ENCODE peak calls at places on chromosomes 13 and 19, in six cellular contexts. One of them, this sample, is unnamed.

GRCh38 chr13:112175162-112176075 is 108.5 kb downstream of the SOX1 start:
- DNase-seq in BJ: no peak
- DNase-seq in AG10803: no peak
- DNase-seq in upper lobe of right lung: no peak
- DNase-seq in cardiac muscle cell: no peak
- DNase-seq in CD8-positive, alpha-beta memory T cell: no peak
- DNase-seq in this sample: no peak

GRCh38 chr13:109297628-109298027 is 488.8 kb downstream of the IRS2 start:
- DNase-seq in BJ: peak
- DNase-seq in AG10803: peak
- DNase-seq in upper lobe of right lung: no peak
- DNase-seq in cardiac muscle cell: peak
- DNase-seq in CD8-positive, alpha-beta memory T cell: no peak
- DNase-seq in this sample: no peak

GRCh38 chr13:100240109-100240779 is 151.4 kb downstream of the PCCA start:
- DNase-seq in BJ: no peak
- DNase-seq in AG10803: no peak
- DNase-seq in upper lobe of right lung: no peak
- DNase-seq in cardiac muscle cell: no peak
- DNase-seq in CD8-positive, alpha-beta memory T cell: no peak
- DNase-seq in this sample: no peak

GRCh38 chr13:63481334-63481733 is 2065.7 kb upstream of the PCDH20 start:
- DNase-seq in BJ: no peak
- DNase-seq in AG10803: peak
- DNase-seq in upper lobe of right lung: no peak
- DNase-seq in cardiac muscle cell: peak
- DNase-seq in CD8-positive, alpha-beta memory T cell: no peak
- DNase-seq in this sample: peak

GRCh38 chr13:110812869-110813645 is 99.6 kb downstream of the ING1 start:
- DNase-seq in BJ: no peak
- DNase-seq in AG10803: no peak
- DNase-seq in upper lobe of right lung: peak
- DNase-seq in cardiac muscle cell: no peak
- DNase-seq in CD8-positive, alpha-beta memory T cell: no peak
- DNase-seq in this sample: no peak

GRCh38 chr19:5251096-5252065 is 89.2 kb downstream of the PTPRS start:
- DNase-seq in BJ: no peak
- DNase-seq in AG10803: no peak
- DNase-seq in upper lobe of right lung: no peak
- DNase-seq in cardiac muscle cell: no peak
- DNase-seq in CD8-positive, alpha-beta memory T cell: no peak
- DNase-seq in this sample: no peak

GRCh38 chr13:110272227-110272626 is 34.7 kb downstream of the COL4A1 start:
- DNase-seq in BJ: no peak
- DNase-seq in AG10803: no peak
- DNase-seq in upper lobe of right lung: no peak
- DNase-seq in cardiac muscle cell: no peak
- DNase-seq in CD8-positive, alpha-beta memory T cell: no peak
- DNase-seq in this sample: no peak

GRCh38 chr19:40139533-40140287 is 49.0 kb upstream of the ZNF780A start:
- DNase-seq in BJ: peak
- DNase-seq in AG10803: peak
- DNase-seq in upper lobe of right lung: no peak
- DNase-seq in cardiac muscle cell: peak
- DNase-seq in CD8-positive, alpha-beta memory T cell: no peak
- DNase-seq in this sample: peak

GRCh38 chr19:15381864-15382263 is 2.3 kb upstream of the AKAP8 start:
- DNase-seq in BJ: no peak
- DNase-seq in AG10803: no peak
- DNase-seq in upper lobe of right lung: peak
- DNase-seq in cardiac muscle cell: no peak
- DNase-seq in CD8-positive, alpha-beta memory T cell: no peak
- DNase-seq in this sample: no peak

GRCh38 chr19:8017808-8018207 is 12.4 kb upstream of the ELAVL1 start:
- DNase-seq in BJ: no peak
- DNase-seq in AG10803: no peak
- DNase-seq in upper lobe of right lung: no peak
- DNase-seq in cardiac muscle cell: no peak
- DNase-seq in CD8-positive, alpha-beta memory T cell: peak
- DNase-seq in this sample: no peak

GRCh38 chr19:6481541-6482342 is at the start of gene DENND1C:
- DNase-seq in BJ: no peak
- DNase-seq in AG10803: no peak
- DNase-seq in upper lobe of right lung: no peak
- DNase-seq in cardiac muscle cell: peak
- DNase-seq in CD8-positive, alpha-beta memory T cell: peak
- DNase-seq in this sample: no peak

GRCh38 chr19:49820125-49820524 is 2.0 kb downstream of the MED25 start:
- DNase-seq in BJ: no peak
- DNase-seq in AG10803: no peak
- DNase-seq in upper lobe of right lung: no peak
- DNase-seq in cardiac muscle cell: peak
- DNase-seq in CD8-positive, alpha-beta memory T cell: no peak
- DNase-seq in this sample: no peak

GRCh38 chr19:45163156-45163555 is 2.4 kb upstream of the NKPD1 start:
- DNase-seq in BJ: no peak
- DNase-seq in AG10803: no peak
- DNase-seq in upper lobe of right lung: no peak
- DNase-seq in cardiac muscle cell: no peak
- DNase-seq in CD8-positive, alpha-beta memory T cell: no peak
- DNase-seq in this sample: no peak

GRCh38 chr13:80338781-80339577 is 1.9 kb downstream of the SPRY2 start:
- DNase-seq in BJ: peak
- DNase-seq in AG10803: peak
- DNase-seq in upper lobe of right lung: peak
- DNase-seq in cardiac muscle cell: peak
- DNase-seq in CD8-positive, alpha-beta memory T cell: no peak
- DNase-seq in this sample: no peak

GRCh38 chr19:4373601-4374441 is 26.5 kb downstream of the SH3GL1 start:
- DNase-seq in BJ: peak
- DNase-seq in AG10803: peak
- DNase-seq in upper lobe of right lung: no peak
- DNase-seq in cardiac muscle cell: peak
- DNase-seq in CD8-positive, alpha-beta memory T cell: no peak
- DNase-seq in this sample: no peak

GRCh38 chr13:23848639-23849282 is 40.4 kb downstream of the MIPEP start:
- DNase-seq in BJ: no peak
- DNase-seq in AG10803: no peak
- DNase-seq in upper lobe of right lung: no peak
- DNase-seq in cardiac muscle cell: no peak
- DNase-seq in CD8-positive, alpha-beta memory T cell: no peak
- DNase-seq in this sample: no peak

GRCh38 chr13:98910501-98910951 is 67.3 kb downstream of the DOCK9 start:
- DNase-seq in BJ: no peak
- DNase-seq in AG10803: peak
- DNase-seq in upper lobe of right lung: no peak
- DNase-seq in cardiac muscle cell: peak
- DNase-seq in CD8-positive, alpha-beta memory T cell: no peak
- DNase-seq in this sample: no peak

GRCh38 chr13:28545583-28546333 is 50.8 kb upstream of the FLT1 start:
- DNase-seq in BJ: no peak
- DNase-seq in AG10803: no peak
- DNase-seq in upper lobe of right lung: no peak
- DNase-seq in cardiac muscle cell: no peak
- DNase-seq in CD8-positive, alpha-beta memory T cell: no peak
- DNase-seq in this sample: no peak

GRCh38 chr13:65719831-65720230 is 1510.3 kb downstream of the PCDH9 start:
- DNase-seq in BJ: no peak
- DNase-seq in AG10803: no peak
- DNase-seq in upper lobe of right lung: no peak
- DNase-seq in cardiac muscle cell: no peak
- DNase-seq in CD8-positive, alpha-beta memory T cell: no peak
- DNase-seq in this sample: no peak

GRCh38 chr13:69857188-69857821 is 250.3 kb upstream of the ATXN8OS start:
- DNase-seq in BJ: no peak
- DNase-seq in AG10803: peak
- DNase-seq in upper lobe of right lung: no peak
- DNase-seq in cardiac muscle cell: peak
- DNase-seq in CD8-positive, alpha-beta memory T cell: no peak
- DNase-seq in this sample: no peak

GRCh38 chr19:38496603-38497487 is 63.4 kb downstream of the RYR1 start:
- DNase-seq in BJ: no peak
- DNase-seq in AG10803: no peak
- DNase-seq in upper lobe of right lung: no peak
- DNase-seq in cardiac muscle cell: peak
- DNase-seq in CD8-positive, alpha-beta memory T cell: no peak
- DNase-seq in this sample: no peak

GRCh38 chr13:97425570-97425969 is 8.4 kb upstream of the RAP2A start:
- DNase-seq in BJ: no peak
- DNase-seq in AG10803: no peak
- DNase-seq in upper lobe of right lung: no peak
- DNase-seq in cardiac muscle cell: peak
- DNase-seq in CD8-positive, alpha-beta memory T cell: no peak
- DNase-seq in this sample: no peak

GRCh38 chr13:32737111-32737571 is 150.9 kb downstream of the PDS5B start:
- DNase-seq in BJ: no peak
- DNase-seq in AG10803: peak
- DNase-seq in upper lobe of right lung: no peak
- DNase-seq in cardiac muscle cell: peak
- DNase-seq in CD8-positive, alpha-beta memory T cell: no peak
- DNase-seq in this sample: peak
- H3K4me3 ChIP-seq in BJ: no peak
- H3K4me3 ChIP-seq in AG10803: peak
- H3K4me3 ChIP-seq in upper lobe of right lung: peak
- H3K4me3 ChIP-seq in cardiac muscle cell: no peak
- H3K4me3 ChIP-seq in CD8-positive, alpha-beta memory T cell: peak
- H3K4me3 ChIP-seq in this sample: no peak

GRCh38 chr13:40564342-40564997 is 102.0 kb downstream of the FOXO1 start:
- DNase-seq in BJ: no peak
- DNase-seq in AG10803: no peak
- DNase-seq in upper lobe of right lung: no peak
- DNase-seq in cardiac muscle cell: peak
- DNase-seq in CD8-positive, alpha-beta memory T cell: no peak
- DNase-seq in this sample: no peak
- H3K4me3 ChIP-seq in BJ: no peak
- H3K4me3 ChIP-seq in AG10803: no peak
- H3K4me3 ChIP-seq in upper lobe of right lung: no peak
- H3K4me3 ChIP-seq in cardiac muscle cell: no peak
- H3K4me3 ChIP-seq in CD8-positive, alpha-beta memory T cell: no peak
- H3K4me3 ChIP-seq in this sample: no peak

DNA sequence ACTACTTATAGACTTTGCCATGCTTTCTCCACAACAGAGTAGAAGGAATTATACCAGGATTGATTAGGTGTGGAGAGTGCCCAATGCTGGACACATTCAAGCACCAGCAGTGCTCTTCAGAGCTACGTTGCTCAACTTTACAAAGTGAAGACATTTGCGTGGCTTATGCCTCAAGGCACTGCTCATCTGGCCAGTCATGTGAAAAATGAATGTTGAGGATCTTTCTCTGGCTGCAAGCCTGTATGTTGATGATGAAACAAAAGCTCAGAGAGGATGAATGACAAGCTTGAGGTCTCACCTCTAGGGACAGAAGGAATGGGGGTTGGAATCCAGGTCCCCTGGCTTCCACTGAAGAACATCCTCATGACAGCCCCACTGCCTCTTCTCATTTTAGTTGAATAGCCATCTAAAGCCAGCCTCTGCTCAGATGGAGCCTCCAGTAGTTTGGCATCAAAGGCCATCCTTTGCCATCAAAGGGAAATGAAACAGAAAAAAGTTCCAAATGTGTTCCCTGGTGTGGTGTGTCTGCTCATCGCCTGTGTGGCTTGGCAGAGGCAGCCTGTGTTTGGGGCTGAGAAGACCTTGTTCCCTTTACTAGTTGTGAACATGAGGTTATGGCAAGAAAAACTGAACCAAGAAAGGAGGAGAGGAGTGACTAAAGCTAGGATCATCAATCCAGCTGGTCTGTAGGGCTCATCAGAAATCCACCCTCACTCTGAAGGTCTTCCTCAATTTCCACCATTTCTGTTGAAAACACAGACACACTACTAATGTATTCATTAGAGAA is 114.0 kb upstream of the KL start:
- DNase-seq in BJ: no peak
- DNase-seq in AG10803: peak
- DNase-seq in upper lobe of right lung: no peak
- DNase-seq in cardiac muscle cell: no peak
- DNase-seq in CD8-positive, alpha-beta memory T cell: no peak
- DNase-seq in this sample: no peak
- H3K4me3 ChIP-seq in BJ: no peak
- H3K4me3 ChIP-seq in AG10803: no peak
- H3K4me3 ChIP-seq in upper lobe of right lung: no peak
- H3K4me3 ChIP-seq in cardiac muscle cell: no peak
- H3K4me3 ChIP-seq in CD8-positive, alpha-beta memory T cell: no peak
- H3K4me3 ChIP-seq in this sample: no peak

GRCh38 chr19:3358392-3358918 is 7.9 kb upstream of the NFIC start:
- DNase-seq in BJ: no peak
- DNase-seq in AG10803: no peak
- DNase-seq in upper lobe of right lung: no peak
- DNase-seq in cardiac muscle cell: no peak
- DNase-seq in CD8-positive, alpha-beta memory T cell: peak
- DNase-seq in this sample: no peak

GRCh38 chr19:3357731-3358391 is 8.5 kb upstream of the NFIC start:
- DNase-seq in BJ: no peak
- DNase-seq in AG10803: no peak
- DNase-seq in upper lobe of right lung: no peak
- DNase-seq in cardiac muscle cell: no peak
- DNase-seq in CD8-positive, alpha-beta memory T cell: peak
- DNase-seq in this sample: no peak

GRCh38 chr19:3359850-3360493 is 6.4 kb upstream of the NFIC start:
- DNase-seq in BJ: no peak
- DNase-seq in AG10803: no peak
- DNase-seq in upper lobe of right lung: peak
- DNase-seq in cardiac muscle cell: peak
- DNase-seq in CD8-positive, alpha-beta memory T cell: no peak
- DNase-seq in this sample: no peak

GRCh38 chr19:3360494-3361383 is 5.6 kb upstream of the NFIC start:
- DNase-seq in BJ: no peak
- DNase-seq in AG10803: no peak
- DNase-seq in upper lobe of right lung: peak
- DNase-seq in cardiac muscle cell: peak
- DNase-seq in CD8-positive, alpha-beta memory T cell: peak
- DNase-seq in this sample: no peak

DNA sequence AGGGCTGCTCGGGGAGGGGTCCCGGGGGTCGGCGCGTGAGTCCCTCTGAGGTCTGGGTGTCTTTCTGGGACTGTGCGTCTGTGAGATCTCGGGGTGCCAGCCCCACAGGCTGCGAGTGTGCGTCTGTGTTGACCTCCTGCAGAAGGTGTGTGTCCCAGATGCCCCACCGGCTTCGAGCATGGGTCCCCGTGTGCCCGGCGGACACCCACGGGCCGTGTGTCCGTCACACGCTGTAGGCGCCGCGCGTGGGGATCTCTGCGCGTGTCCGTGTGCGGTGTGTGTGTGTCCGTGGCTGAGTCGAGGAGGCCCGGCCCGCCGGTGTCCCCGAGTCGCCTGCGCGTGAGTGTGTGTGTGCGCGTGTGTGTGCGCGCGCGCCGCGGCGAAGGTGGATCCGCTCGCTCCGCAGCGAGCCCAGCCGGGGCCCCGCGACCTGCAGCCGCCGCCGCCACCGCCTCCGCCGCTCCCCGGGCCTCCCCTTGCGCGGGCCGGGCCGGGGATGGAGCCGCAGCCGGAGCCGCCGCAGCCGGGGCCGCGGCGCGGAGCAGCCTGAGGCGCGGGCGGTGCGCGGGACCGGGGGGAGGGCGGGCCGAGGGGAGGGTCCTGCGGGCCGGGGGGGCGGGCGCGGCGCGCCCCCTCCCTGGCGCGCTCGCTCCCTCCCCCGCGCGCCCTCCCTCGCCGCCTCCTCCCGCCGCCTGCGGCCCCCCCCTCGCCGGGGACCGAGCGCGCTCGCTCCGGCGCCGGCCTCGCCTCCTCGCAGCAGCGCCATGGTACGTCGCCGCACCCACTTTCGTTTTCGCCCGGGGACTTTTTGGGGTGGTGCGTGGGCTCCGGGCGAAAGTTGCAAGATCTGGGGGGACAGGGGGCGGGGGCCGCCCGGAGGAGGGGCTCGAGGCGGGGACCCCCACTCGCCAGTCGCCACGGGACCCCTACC is 7.2 kb upstream of the NFIC start:
- DNase-seq in BJ: no peak
- DNase-seq in AG10803: peak
- DNase-seq in upper lobe of right lung: peak
- DNase-seq in cardiac muscle cell: peak
- DNase-seq in CD8-positive, alpha-beta memory T cell: peak
- DNase-seq in this sample: no peak
- H3K4me3 ChIP-seq in BJ: peak
- H3K4me3 ChIP-seq in AG10803: peak
- H3K4me3 ChIP-seq in upper lobe of right lung: peak
- H3K4me3 ChIP-seq in cardiac muscle cell: peak
- H3K4me3 ChIP-seq in CD8-positive, alpha-beta memory T cell: peak
- H3K4me3 ChIP-seq in this sample: peak